ENCODE peak calls at places on chromosome 4, in five cellular contexts. One of them, this sample, is unnamed.

GRCh38 chr4:40205259-40206198 is 8.7 kb downstream of the RHOH start:
- DNase-seq in AG10803: no peak
- DNase-seq in transverse colon: peak
- DNase-seq in stimulated activated CD8-positive, alpha-beta memory T cell treated with anti-CD3 and anti-CD28 coated beads, Interleukin-7, amount 100 ng/mL, for 1 hour: no peak
- DNase-seq in stimulated activated CD4-positive, alpha-beta T cell treated with anti-CD3 and anti-CD28 coated beads, Interleukin-1b, Interleukin-23, amount 100 ng/mL, for 24 hours: no peak
- DNase-seq in this sample: no peak

GRCh38 chr4:150782311-150782710 is 200.4 kb downstream of the MAB21L2 start:
- DNase-seq in AG10803: no peak
- DNase-seq in transverse colon: no peak
- DNase-seq in stimulated activated CD8-positive, alpha-beta memory T cell treated with anti-CD3 and anti-CD28 coated beads, Interleukin-7, amount 100 ng/mL, for 1 hour: no peak
- DNase-seq in stimulated activated CD4-positive, alpha-beta T cell treated with anti-CD3 and anti-CD28 coated beads, Interleukin-1b, Interleukin-23, amount 100 ng/mL, for 24 hours: no peak
- DNase-seq in this sample: peak

GRCh38 chr4:152301381-152301780 is 234.5 kb downstream of the FBXW7 start:
- DNase-seq in AG10803: no peak
- DNase-seq in transverse colon: no peak
- DNase-seq in stimulated activated CD8-positive, alpha-beta memory T cell treated with anti-CD3 and anti-CD28 coated beads, Interleukin-7, amount 100 ng/mL, for 1 hour: no peak
- DNase-seq in stimulated activated CD4-positive, alpha-beta T cell treated with anti-CD3 and anti-CD28 coated beads, Interleukin-1b, Interleukin-23, amount 100 ng/mL, for 24 hours: no peak
- DNase-seq in this sample: no peak

GRCh38 chr4:87313756-87314155 is 8.9 kb downstream of the HSD17B13 start:
- DNase-seq in AG10803: no peak
- DNase-seq in transverse colon: no peak
- DNase-seq in stimulated activated CD8-positive, alpha-beta memory T cell treated with anti-CD3 and anti-CD28 coated beads, Interleukin-7, amount 100 ng/mL, for 1 hour: no peak
- DNase-seq in stimulated activated CD4-positive, alpha-beta T cell treated with anti-CD3 and anti-CD28 coated beads, Interleukin-1b, Interleukin-23, amount 100 ng/mL, for 24 hours: no peak
- DNase-seq in this sample: no peak

GRCh38 chr4:160143574-160143973 is 1040.7 kb downstream of the RAPGEF2 start:
- DNase-seq in AG10803: no peak
- DNase-seq in transverse colon: no peak
- DNase-seq in stimulated activated CD8-positive, alpha-beta memory T cell treated with anti-CD3 and anti-CD28 coated beads, Interleukin-7, amount 100 ng/mL, for 1 hour: no peak
- DNase-seq in stimulated activated CD4-positive, alpha-beta T cell treated with anti-CD3 and anti-CD28 coated beads, Interleukin-1b, Interleukin-23, amount 100 ng/mL, for 24 hours: no peak
- DNase-seq in this sample: no peak

GRCh38 chr4:166088576-166088975 is 215.5 kb downstream of the TLL1 start:
- DNase-seq in AG10803: no peak
- DNase-seq in transverse colon: no peak
- DNase-seq in stimulated activated CD8-positive, alpha-beta memory T cell treated with anti-CD3 and anti-CD28 coated beads, Interleukin-7, amount 100 ng/mL, for 1 hour: no peak
- DNase-seq in stimulated activated CD4-positive, alpha-beta T cell treated with anti-CD3 and anti-CD28 coated beads, Interleukin-1b, Interleukin-23, amount 100 ng/mL, for 24 hours: no peak
- DNase-seq in this sample: no peak

GRCh38 chr4:37873383-37873782 is 17.5 kb upstream of the TBC1D1 start:
- DNase-seq in AG10803: peak
- DNase-seq in transverse colon: no peak
- DNase-seq in stimulated activated CD8-positive, alpha-beta memory T cell treated with anti-CD3 and anti-CD28 coated beads, Interleukin-7, amount 100 ng/mL, for 1 hour: no peak
- DNase-seq in stimulated activated CD4-positive, alpha-beta T cell treated with anti-CD3 and anti-CD28 coated beads, Interleukin-1b, Interleukin-23, amount 100 ng/mL, for 24 hours: no peak
- DNase-seq in this sample: no peak

GRCh38 chr4:168540086-168540864 is 43.4 kb downstream of the PALLD start:
- DNase-seq in AG10803: peak
- DNase-seq in transverse colon: no peak
- DNase-seq in stimulated activated CD8-positive, alpha-beta memory T cell treated with anti-CD3 and anti-CD28 coated beads, Interleukin-7, amount 100 ng/mL, for 1 hour: no peak
- DNase-seq in stimulated activated CD4-positive, alpha-beta T cell treated with anti-CD3 and anti-CD28 coated beads, Interleukin-1b, Interleukin-23, amount 100 ng/mL, for 24 hours: no peak
- DNase-seq in this sample: no peak

GRCh38 chr4:2441393-2442174 is 22.8 kb downstream of the CFAP99 start:
- DNase-seq in AG10803: peak
- DNase-seq in transverse colon: peak
- DNase-seq in stimulated activated CD8-positive, alpha-beta memory T cell treated with anti-CD3 and anti-CD28 coated beads, Interleukin-7, amount 100 ng/mL, for 1 hour: peak
- DNase-seq in stimulated activated CD4-positive, alpha-beta T cell treated with anti-CD3 and anti-CD28 coated beads, Interleukin-1b, Interleukin-23, amount 100 ng/mL, for 24 hours: peak
- DNase-seq in this sample: peak

GRCh38 chr4:6990661-6991060 is 52.5 kb upstream of the TADA2B start:
- DNase-seq in AG10803: no peak
- DNase-seq in transverse colon: no peak
- DNase-seq in stimulated activated CD8-positive, alpha-beta memory T cell treated with anti-CD3 and anti-CD28 coated beads, Interleukin-7, amount 100 ng/mL, for 1 hour: no peak
- DNase-seq in stimulated activated CD4-positive, alpha-beta T cell treated with anti-CD3 and anti-CD28 coated beads, Interleukin-1b, Interleukin-23, amount 100 ng/mL, for 24 hours: no peak
- DNase-seq in this sample: no peak

GRCh38 chr4:145808021-145808650 is 128.2 kb downstream of the C4orf51 start:
- DNase-seq in AG10803: peak
- DNase-seq in transverse colon: no peak
- DNase-seq in stimulated activated CD8-positive, alpha-beta memory T cell treated with anti-CD3 and anti-CD28 coated beads, Interleukin-7, amount 100 ng/mL, for 1 hour: no peak
- DNase-seq in stimulated activated CD4-positive, alpha-beta T cell treated with anti-CD3 and anti-CD28 coated beads, Interleukin-1b, Interleukin-23, amount 100 ng/mL, for 24 hours: peak
- DNase-seq in this sample: no peak

GRCh38 chr4:144463236-144463635 is 182.7 kb upstream of the HHIP start:
- DNase-seq in AG10803: no peak
- DNase-seq in transverse colon: no peak
- DNase-seq in stimulated activated CD8-positive, alpha-beta memory T cell treated with anti-CD3 and anti-CD28 coated beads, Interleukin-7, amount 100 ng/mL, for 1 hour: no peak
- DNase-seq in stimulated activated CD4-positive, alpha-beta T cell treated with anti-CD3 and anti-CD28 coated beads, Interleukin-1b, Interleukin-23, amount 100 ng/mL, for 24 hours: no peak
- DNase-seq in this sample: no peak

GRCh38 chr4:138633505-138633904 is 382.1 kb upstream of the NOCT start:
- DNase-seq in AG10803: no peak
- DNase-seq in transverse colon: no peak
- DNase-seq in stimulated activated CD8-positive, alpha-beta memory T cell treated with anti-CD3 and anti-CD28 coated beads, Interleukin-7, amount 100 ng/mL, for 1 hour: no peak
- DNase-seq in stimulated activated CD4-positive, alpha-beta T cell treated with anti-CD3 and anti-CD28 coated beads, Interleukin-1b, Interleukin-23, amount 100 ng/mL, for 24 hours: no peak
- DNase-seq in this sample: no peak

GRCh38 chr4:6316461-6317003 is 46.9 kb downstream of the WFS1 start:
- DNase-seq in AG10803: no peak
- DNase-seq in transverse colon: no peak
- DNase-seq in stimulated activated CD8-positive, alpha-beta memory T cell treated with anti-CD3 and anti-CD28 coated beads, Interleukin-7, amount 100 ng/mL, for 1 hour: no peak
- DNase-seq in stimulated activated CD4-positive, alpha-beta T cell treated with anti-CD3 and anti-CD28 coated beads, Interleukin-1b, Interleukin-23, amount 100 ng/mL, for 24 hours: no peak
- DNase-seq in this sample: no peak

GRCh38 chr4:6063684-6064083 is 45.5 kb upstream of the C4orf50 start:
- DNase-seq in AG10803: no peak
- DNase-seq in transverse colon: no peak
- DNase-seq in stimulated activated CD8-positive, alpha-beta memory T cell treated with anti-CD3 and anti-CD28 coated beads, Interleukin-7, amount 100 ng/mL, for 1 hour: no peak
- DNase-seq in stimulated activated CD4-positive, alpha-beta T cell treated with anti-CD3 and anti-CD28 coated beads, Interleukin-1b, Interleukin-23, amount 100 ng/mL, for 24 hours: no peak
- DNase-seq in this sample: no peak

GRCh38 chr4:182878633-182879495 is 38.3 kb downstream of the DCTD start:
- DNase-seq in AG10803: no peak
- DNase-seq in transverse colon: no peak
- DNase-seq in stimulated activated CD8-positive, alpha-beta memory T cell treated with anti-CD3 and anti-CD28 coated beads, Interleukin-7, amount 100 ng/mL, for 1 hour: no peak
- DNase-seq in stimulated activated CD4-positive, alpha-beta T cell treated with anti-CD3 and anti-CD28 coated beads, Interleukin-1b, Interleukin-23, amount 100 ng/mL, for 24 hours: no peak
- DNase-seq in this sample: no peak

GRCh38 chr4:55549888-55550287 is 3.2 kb upstream of the CLOCK start:
- DNase-seq in AG10803: peak
- DNase-seq in transverse colon: no peak
- DNase-seq in stimulated activated CD8-positive, alpha-beta memory T cell treated with anti-CD3 and anti-CD28 coated beads, Interleukin-7, amount 100 ng/mL, for 1 hour: no peak
- DNase-seq in stimulated activated CD4-positive, alpha-beta T cell treated with anti-CD3 and anti-CD28 coated beads, Interleukin-1b, Interleukin-23, amount 100 ng/mL, for 24 hours: no peak
- DNase-seq in this sample: no peak

GRCh38 chr4:112451831-112452230 is 64.1 kb downstream of the NEUROG2 start:
- DNase-seq in AG10803: no peak
- DNase-seq in transverse colon: no peak
- DNase-seq in stimulated activated CD8-positive, alpha-beta memory T cell treated with anti-CD3 and anti-CD28 coated beads, Interleukin-7, amount 100 ng/mL, for 1 hour: no peak
- DNase-seq in stimulated activated CD4-positive, alpha-beta T cell treated with anti-CD3 and anti-CD28 coated beads, Interleukin-1b, Interleukin-23, amount 100 ng/mL, for 24 hours: no peak
- DNase-seq in this sample: no peak

GRCh38 chr4:118396881-118397666 is 44.3 kb upstream of the PRSS12 start:
- DNase-seq in AG10803: no peak
- DNase-seq in transverse colon: no peak
- DNase-seq in stimulated activated CD8-positive, alpha-beta memory T cell treated with anti-CD3 and anti-CD28 coated beads, Interleukin-7, amount 100 ng/mL, for 1 hour: no peak
- DNase-seq in stimulated activated CD4-positive, alpha-beta T cell treated with anti-CD3 and anti-CD28 coated beads, Interleukin-1b, Interleukin-23, amount 100 ng/mL, for 24 hours: no peak
- DNase-seq in this sample: no peak

GRCh38 chr4:15778191-15778741 is at the start of gene CD38:
- DNase-seq in AG10803: no peak
- DNase-seq in transverse colon: peak
- DNase-seq in stimulated activated CD8-positive, alpha-beta memory T cell treated with anti-CD3 and anti-CD28 coated beads, Interleukin-7, amount 100 ng/mL, for 1 hour: no peak
- DNase-seq in stimulated activated CD4-positive, alpha-beta T cell treated with anti-CD3 and anti-CD28 coated beads, Interleukin-1b, Interleukin-23, amount 100 ng/mL, for 24 hours: no peak
- DNase-seq in this sample: no peak

GRCh38 chr4:25862411-25863346 is at the start of gene SEL1L3:
- DNase-seq in AG10803: no peak
- DNase-seq in transverse colon: peak
- DNase-seq in stimulated activated CD8-positive, alpha-beta memory T cell treated with anti-CD3 and anti-CD28 coated beads, Interleukin-7, amount 100 ng/mL, for 1 hour: no peak
- DNase-seq in stimulated activated CD4-positive, alpha-beta T cell treated with anti-CD3 and anti-CD28 coated beads, Interleukin-1b, Interleukin-23, amount 100 ng/mL, for 24 hours: no peak
- DNase-seq in this sample: no peak

This sample was measured in NCI-H526.